ENCODE peak calls at places on chromosomes 11 and 22, in seven cellular contexts. R is retinal pigment epithelial cell, C is ascending aorta, O is fibroblast of lung, I is fibroblast of mammary gland, L is ovary, F is mesendoderm. X is an unnamed sample.

GRCh38 chr22:47658182-47658581 is 895.7 kb downstream of the TBC1D22A start:
- DNase-seq in R (no peak), C (no peak), O (no peak), I (no peak), L (no peak), F (no peak), X (no peak)

GRCh38 chr11:110763249-110764011 is 51.2 kb upstream of the ARHGAP20 start:
- DNase-seq in R (no peak), C (no peak), O (peak; percentile 78), I (peak; percentile 89), L (peak; percentile 22), F (no peak), X (no peak)

GRCh38 chr11:9039194-9039593 is 35.4 kb upstream of the NRIP3 start:
- DNase-seq in R (no peak), C (peak; percentile 24), O (peak; percentile 48), I (peak; percentile 21), L (no peak), F (no peak), X (no peak)

GRCh38 chr11:2741377-2742131 is 41.8 kb upstream of the KCNQ1OT1 start:
- DNase-seq in R (no peak), C (no peak), O (peak; percentile 70), I (peak; percentile 83), L (peak; percentile 69), F (peak; percentile 60), X (no peak)

GRCh38 chr11:35098850-35099249 is 40.1 kb upstream of the CD44 start:
- DNase-seq in R (no peak), C (no peak), O (no peak), I (no peak), L (no peak), F (no peak), X (no peak)

GRCh38 chr11:92920295-92920694 is 49.2 kb upstream of the MTNR1B start:
- DNase-seq in R (no peak), C (no peak), O (no peak), I (no peak), L (no peak), F (no peak), X (no peak)

GRCh38 chr11:108592591-108593213 is 866 bp downstream of the EXPH5 start:
- DNase-seq in R (no peak), C (peak; percentile 65), O (peak; percentile 16), I (no peak), L (peak; percentile 36), F (no peak), X (no peak)

GRCh38 chr11:2538951-2539735 is 94.3 kb downstream of the KCNQ1 start:
- DNase-seq in R (no peak), C (peak; percentile 56), O (no peak), I (no peak), L (no peak), F (no peak), X (no peak)

GRCh38 chr22:40237241-40237640 is 59.5 kb downstream of the TNRC6B start:
- DNase-seq in R (no peak), C (no peak), O (no peak), I (no peak), L (no peak), F (no peak), X (no peak)

GRCh38 chr22:37801946-37802309 is 5.8 kb upstream of the GCAT start:
- DNase-seq in R (no peak), C (no peak), O (no peak), I (no peak), L (no peak), F (no peak), X (no peak)

GRCh38 chr11:120192831-120193625 is 17.8 kb upstream of the OAF start:
- DNase-seq in R (no peak), C (no peak), O (no peak), I (no peak), L (peak; percentile 34), F (no peak), X (no peak)

GRCh38 chr11:76752321-76753175 is 30.6 kb upstream of the TSKU start:
- DNase-seq in R (no peak), C (peak; percentile 90), O (peak; percentile 92), I (peak; percentile 96), L (peak; percentile 94), F (no peak), X (peak; percentile 60)

GRCh38 chr11:122178795-122179194 is 62.8 kb upstream of the BLID start:
- DNase-seq in R (no peak), C (no peak), O (no peak), I (peak; percentile 36), L (no peak), F (no peak), X (no peak)

GRCh38 chr11:133787379-133788103 is 57.8 kb downstream of the SPATA19 start:
- DNase-seq in R (no peak), C (no peak), O (no peak), I (no peak), L (no peak), F (peak; percentile 79), X (no peak)

GRCh38 chr11:8814209-8814922 is 96.6 kb upstream of the AKIP1 start:
- DNase-seq in R (peak; percentile 52), C (no peak), O (peak; percentile 88), I (no peak), L (no peak), F (peak; percentile 96), X (no peak)

GRCh38 chr11:350723-351255 is 18.5 kb upstream of the B4GALNT4 start:
- DNase-seq in R (peak; percentile 77), C (no peak), O (no peak), I (no peak), L (no peak), F (peak; percentile 61), X (peak; percentile 49)

GRCh38 chr11:62193954-62194353 is 3.9 kb downstream of the SCGB1D1 start:
- DNase-seq in R (no peak), C (no peak), O (no peak), I (no peak), L (no peak), F (peak; percentile 44), X (no peak)

GRCh38 chr11:106989056-106989455 is 29.2 kb downstream of the GUCY1A2 start:
- DNase-seq in R (no peak), C (no peak), O (peak; percentile 48), I (peak; percentile 60), L (no peak), F (no peak), X (no peak)

GRCh38 chr11:68271781-68272608 is at the start of gene C11orf24:
- DNase-seq in R (peak; percentile 73), C (peak; percentile 96), O (peak; percentile 93), I (peak; percentile 82), L (peak; percentile 95), F (peak; percentile 96), X (peak; percentile 92)

GRCh38 chr11:68454767-68455166 is 5.8 kb upstream of the PPP6R3 start:
- DNase-seq in R (no peak), C (peak; percentile 56), O (no peak), I (no peak), L (peak; percentile 17), F (peak; percentile 82), X (no peak)

DNA sequence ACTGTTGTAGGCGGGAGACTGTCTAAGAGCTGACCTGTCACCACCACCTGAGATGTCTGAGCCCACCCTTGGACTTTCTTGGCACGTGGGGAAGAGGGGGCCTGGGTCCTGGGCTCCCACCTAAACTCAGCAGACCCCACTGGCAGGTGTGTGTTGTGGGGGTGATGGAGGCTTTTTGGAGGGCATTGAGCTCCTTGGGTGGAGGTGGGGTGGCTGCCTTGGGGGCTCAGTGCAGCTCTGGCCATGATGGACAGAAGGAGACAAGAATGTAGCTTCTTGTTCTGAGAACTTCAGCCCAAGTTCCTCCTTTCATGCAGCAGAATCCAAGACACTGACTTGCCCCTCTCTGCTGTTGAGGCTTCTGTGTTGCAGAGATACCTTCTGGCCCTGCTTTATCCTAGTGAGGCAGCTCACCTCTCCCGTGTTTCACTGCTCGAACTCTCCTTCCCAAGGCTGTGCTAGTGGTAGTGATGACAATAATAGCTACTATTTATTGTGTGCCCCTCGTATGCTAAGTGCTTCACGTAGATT is 116.6 kb upstream of the OR4B1 start:
- DNase-seq in R (no peak), C (peak; percentile 41), O (no peak), I (no peak), L (no peak), F (no peak), X (no peak)
- H3K4me3 ChIP-seq in R (no peak overlapping the region), C (no peak overlapping the region), O (no peak overlapping the region), I (no peak overlapping the region), L (no peak overlapping the region), F (no peak overlapping the region), X (no peak overlapping the region)

GRCh38 chr11:118689503-118689851 is 10.0 kb upstream of the TREH start:
- DNase-seq in R (no peak), C (no peak), O (no peak), I (no peak), L (peak; percentile 52), F (no peak), X (no peak)
- H3K4me3 ChIP-seq in R (no peak overlapping the region), C (peak overlapping the region; percentile 44), O (no peak overlapping the region), I (peak overlapping the region; percentile 31), L (peak overlapping the region; percentile 26), F (no peak overlapping the region), X (peak overlapping the region; percentile 62)

GRCh38 chr11:128476729-128477128 is 110.6 kb downstream of the ETS1 start:
- DNase-seq in R (no peak), C (no peak), O (peak; percentile 86), I (no peak), L (no peak), F (peak; percentile 88), X (no peak)

GRCh38 chr11:128478305-128478704 is 109.1 kb downstream of the ETS1 start:
- DNase-seq in R (no peak), C (no peak), O (no peak), I (no peak), L (no peak), F (no peak), X (no peak)

GRCh38 chr11:128474036-128474874 is 113.1 kb downstream of the ETS1 start:
- DNase-seq in R (no peak), C (no peak), O (no peak), I (no peak), L (no peak), F (no peak), X (no peak)

GRCh38 chr11:128477811-128478210 is 109.5 kb downstream of the ETS1 start:
- DNase-seq in R (no peak), C (no peak), O (no peak), I (no peak), L (no peak), F (no peak), X (no peak)

GRCh38 chr11:128476031-128476430 is 111.3 kb downstream of the ETS1 start:
- DNase-seq in R (no peak), C (no peak), O (no peak), I (no peak), L (no peak), F (no peak), X (no peak)
- H3K4me3 ChIP-seq in R (no peak overlapping the region), C (no peak overlapping the region), O (no peak overlapping the region), I (no peak overlapping the region), L (no peak overlapping the region), F (no peak overlapping the region), X (no peak overlapping the region)

DNA sequence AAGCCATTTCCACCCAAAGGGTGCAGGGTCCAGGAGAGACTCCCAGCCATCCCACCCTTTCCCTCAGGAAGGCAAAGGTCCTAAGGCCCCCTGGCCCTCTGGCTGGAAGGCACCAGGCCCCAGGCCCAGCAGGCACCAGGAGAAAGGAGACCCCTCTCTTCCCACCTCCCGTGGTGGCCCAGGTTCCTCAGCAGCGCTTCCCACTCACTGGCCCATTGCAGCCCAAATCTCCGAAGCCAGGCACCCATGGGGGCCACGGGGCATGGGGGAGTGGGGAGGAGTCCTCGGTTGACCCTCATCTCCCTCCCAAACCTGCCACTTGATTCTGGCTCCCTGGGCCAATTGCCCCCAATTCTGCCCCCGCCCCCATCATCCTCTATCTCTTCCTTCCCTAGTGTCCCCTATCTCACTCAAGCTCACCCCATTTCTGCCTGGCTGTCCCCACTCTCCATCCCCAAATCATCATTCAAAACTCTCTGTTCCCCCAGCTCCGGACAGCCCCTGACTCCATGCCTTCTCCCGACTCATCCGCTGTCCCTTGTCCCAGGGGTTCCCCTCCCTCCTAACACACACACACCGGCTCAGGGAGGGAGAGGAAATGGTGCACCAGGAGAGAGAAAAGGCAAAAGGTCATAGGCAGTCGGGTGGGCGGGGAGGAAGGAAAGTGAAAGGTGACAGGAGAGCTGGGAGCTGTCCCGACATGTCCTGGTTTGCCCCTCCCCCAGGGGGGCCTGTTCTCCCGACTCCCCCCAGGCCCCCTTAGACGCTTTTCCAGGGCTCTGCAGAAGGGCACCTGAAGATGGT is 1.2 kb downstream of the LIF start:
- DNase-seq in R (no peak), C (no peak), O (no peak), I (no peak), L (no peak), F (peak; percentile 66), X (no peak)
- H3K4me3 ChIP-seq in R (peak overlapping the region; percentile 75), C (peak overlapping the region; percentile 71), O (peak overlapping the region; percentile 63), I (peak overlapping the region; percentile 53), L (peak overlapping the region; percentile 42), F (no peak overlapping the region), X (peak overlapping the region; percentile 38)